ENCODE peak calls at places on chromosomes 3 and 15, in nine cellular contexts. J is A549; K is MCF 10A; M is activated CD4-positive, CD25-positive, alpha-beta regulatory T cell; Q is nephron progenitor cell; L is WTC11; R is ELR; H is endothelial cell; W is NCI-H345. S is an unnamed sample.

GRCh38 chr15:32991544-32992192 is 202.8 kb downstream of the FMN1 start:
- DNase-seq in J (no peak), K (no peak), M (no peak), Q (peak; percentile 10), L (no peak), R (no peak), H (no peak), W (no peak), S (no peak)

GRCh38 chr3:129547241-129547640 is 4.3 kb downstream of the H1-8 start:
- DNase-seq in J (no peak), K (no peak), M (no peak), Q (no peak), L (no peak), R (no peak), H (no peak), W (no peak), S (no peak)

GRCh38 chr3:167991213-167991612 is 104.5 kb downstream of the GOLIM4 start:
- DNase-seq in J (no peak), K (no peak), M (no peak), Q (no peak), L (no peak), R (no peak), H (no peak), W (no peak), S (no peak)

GRCh38 chr3:73601031-73601430 is 23.7 kb downstream of the PDZRN3 start:
- DNase-seq in J (no peak), K (no peak), M (no peak), Q (no peak), L (no peak), R (no peak), H (no peak), W (no peak), S (no peak)

GRCh38 chr3:74442683-74443082 is 171.8 kb downstream of the CNTN3 start:
- DNase-seq in J (no peak), K (no peak), M (no peak), Q (no peak), L (no peak), R (no peak), H (no peak), W (no peak), S (no peak)

GRCh38 chr3:74651239-74651638 is 36.8 kb upstream of the CNTN3 start:
- DNase-seq in J (no peak), K (no peak), M (no peak), Q (no peak), L (no peak), R (no peak), H (no peak), W (no peak), S (no peak)

GRCh38 chr15:70473623-70474366 is 289.6 kb downstream of the UACA start:
- DNase-seq in J (no peak), K (no peak), M (no peak), Q (no peak), L (no peak), R (no peak), H (no peak), W (no peak), S (no peak)

GRCh38 chr3:137769321-137770065 is 5.4 kb downstream of the SOX14 start:
- DNase-seq in J (no peak), K (no peak), M (no peak), Q (no peak), L (no peak), R (no peak), H (peak; percentile 32), W (no peak), S (no peak)

GRCh38 chr15:45635191-45635638 is 386 bp downstream of the SQOR start:
- DNase-seq in J (peak; percentile 59), K (no peak), M (peak; percentile 52), Q (peak; percentile 66), L (peak; percentile 64), R (peak; percentile 58), H (peak; percentile 49), W (peak; percentile 33), S (peak; percentile 74)

GRCh38 chr3:180855364-180855763 is 57.1 kb upstream of the FXR1 start:
- DNase-seq in J (peak; percentile 6), K (peak; percentile 32), M (no peak), Q (no peak), L (peak; percentile 68), R (peak; percentile 19), H (no peak), W (peak; percentile 14), S (no peak)

GRCh38 chr3:132332082-132332964 is 15.1 kb downstream of the ACP3 start:
- DNase-seq in J (no peak), K (no peak), M (no peak), Q (no peak), L (no peak), R (no peak), H (no peak), W (no peak), S (no peak)

GRCh38 chr3:194518652-194519051 is 31.9 kb upstream of the ATP13A3 start:
- DNase-seq in J (no peak), K (peak; percentile 26), M (no peak), Q (no peak), L (no peak), R (peak; percentile 63), H (no peak), W (no peak), S (no peak)

GRCh38 chr15:70643783-70644125 is 119.6 kb downstream of the UACA start:
- DNase-seq in J (peak; percentile 59), K (peak; percentile 20), M (no peak), Q (no peak), L (no peak), R (peak; percentile 70), H (no peak), W (no peak), S (no peak)

GRCh38 chr3:37920156-37920686 is 58.5 kb downstream of the CTDSPL start:
- DNase-seq in J (no peak), K (no peak), M (no peak), Q (no peak), L (no peak), R (no peak), H (no peak), W (no peak), S (no peak)

GRCh38 chr3:126900859-126901540 is 81.9 kb upstream of the PLXNA1 start:
- DNase-seq in J (no peak), K (no peak), M (no peak), Q (no peak), L (no peak), R (peak; percentile 44), H (no peak), W (no peak), S (no peak)

S was measured in lung.